ENCODE peak calls at places on chromosomes 2 and 18, in ten cellular contexts. L, H, V, O, A, X, Z, E, G and D are unnamed samples.

GRCh38 chr18:70260683-70261082 is 28.2 kb upstream of the SOCS6 start:
- DNase-seq in L (no peak), H (no peak), V (no peak), O (no peak), A (no peak), X (no peak), Z (no peak), E (no peak), G (peak; percentile 24), D (no peak)

GRCh38 chr2:163856941-163857340 is 121.1 kb upstream of the FIGN start:
- DNase-seq in L (peak; percentile 6), H (no peak), V (no peak), O (no peak), A (no peak), X (no peak), Z (peak; percentile 9), E (peak; percentile 12), G (no peak), D (no peak)

GRCh38 chr18:11665146-11665545 is 23.9 kb upstream of the GNAL start:
- DNase-seq in L (no peak), H (no peak), V (no peak), O (no peak), A (no peak), X (no peak), Z (no peak), E (no peak), G (no peak), D (no peak)

GRCh38 chr2:134782792-134783191 is 55.6 kb upstream of the ACMSD start:
- DNase-seq in L (no peak), H (no peak), V (peak; percentile 57), O (no peak), A (no peak), X (peak; percentile 31), Z (peak; percentile 38), E (no peak), G (no peak), D (peak; percentile 18)

GRCh38 chr2:38835015-38835601 is 40.6 kb downstream of the DHX57 start:
- DNase-seq in L (peak; percentile 71), H (peak; percentile 6), V (peak; percentile 5), O (no peak), A (no peak), X (peak; percentile 17), Z (peak; percentile 45), E (no peak), G (peak; percentile 14), D (no peak)

GRCh38 chr18:47775961-47776360 is 154.5 kb downstream of the SMAD2 start:
- DNase-seq in L (peak; percentile 21), H (no peak), V (no peak), O (no peak), A (no peak), X (peak; percentile 29), Z (peak; percentile 46), E (no peak), G (no peak), D (no peak)

GRCh38 chr18:48589797-48590519 is 51.1 kb downstream of the CTIF start:
- DNase-seq in L (no peak), H (no peak), V (no peak), O (peak; percentile 21), A (no peak), X (no peak), Z (peak; percentile 6), E (no peak), G (peak; percentile 69), D (no peak)

GRCh38 chr2:43139996-43140621 is 86.3 kb downstream of the ZFP36L2 start:
- DNase-seq in L (no peak), H (no peak), V (no peak), O (no peak), A (no peak), X (peak; percentile 55), Z (peak; percentile 25), E (no peak), G (no peak), D (no peak)

GRCh38 chr18:24656571-24656971 is 196.1 kb downstream of the HRH4 start:
- DNase-seq in L (peak; percentile 56), H (no peak), V (peak; percentile 76), O (no peak), A (no peak), X (no peak), Z (no peak), E (peak; percentile 60), G (no peak), D (peak; percentile 18)

GRCh38 chr2:168060956-168061750 is 186.2 kb downstream of the STK39 start:
- DNase-seq in L (peak; percentile 36), H (no peak), V (peak; percentile 5), O (no peak), A (no peak), X (no peak), Z (peak; percentile 66), E (peak; percentile 20), G (no peak), D (peak; percentile 22)

GRCh38 chr18:51778115-51778514 is 561.9 kb upstream of the DCC start:
- DNase-seq in L (no peak), H (no peak), V (no peak), O (no peak), A (no peak), X (no peak), Z (no peak), E (no peak), G (no peak), D (no peak)

GRCh38 chr2:71042287-71042686 is 26.2 kb upstream of the NAGK start:
- DNase-seq in L (no peak), H (no peak), V (no peak), O (no peak), A (no peak), X (no peak), Z (no peak), E (no peak), G (no peak), D (no peak)

GRCh38 chr18:9025104-9025838 is 77.2 kb upstream of the NDUFV2 start:
- DNase-seq in L (peak; percentile 97), H (no peak), V (peak; percentile 42), O (no peak), A (no peak), X (no peak), Z (peak; percentile 45), E (peak; percentile 69), G (no peak), D (peak; percentile 42)

GRCh38 chr2:184523732-184524131 is 74.6 kb upstream of the ZNF804A start:
- DNase-seq in L (no peak), H (no peak), V (no peak), O (no peak), A (no peak), X (no peak), Z (no peak), E (no peak), G (no peak), D (no peak)

GRCh38 chr18:15198116-15198389 is 450.1 kb downstream of the ANKRD30B start:
- DNase-seq in L (peak; percentile 1), H (no peak), V (no peak), O (no peak), A (no peak), X (no peak), Z (no peak), E (no peak), G (no peak), D (no peak)
- H3K4me3 ChIP-seq in L (peak overlapping the region; percentile 81), H (peak overlapping the region; percentile 30), V (no peak overlapping the region), O (no peak overlapping the region), A (no peak overlapping the region), X (no peak overlapping the region), Z (no peak overlapping the region), E (no peak overlapping the region), G (no peak overlapping the region), D (peak overlapping the region; percentile 22)

DNA sequence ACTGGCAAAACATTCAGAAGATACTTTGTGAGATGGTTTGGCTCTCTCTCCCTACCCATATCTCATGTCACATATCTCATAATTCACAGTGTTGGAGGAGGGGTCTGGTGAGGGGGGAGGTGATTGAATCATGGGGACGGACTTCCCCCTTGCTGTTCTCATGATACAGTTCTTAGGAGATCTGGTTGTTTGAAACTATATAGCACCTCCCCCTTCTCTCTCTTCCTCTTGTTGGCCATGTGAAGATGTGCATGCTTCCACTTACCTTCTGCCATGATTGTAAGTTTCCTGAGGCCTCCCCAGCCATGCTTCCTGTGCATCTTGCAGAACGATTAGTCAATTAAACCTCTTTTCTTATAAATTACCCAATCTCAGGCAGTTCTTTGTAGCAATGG is 61.1 kb downstream of the HK2 start:
- DNase-seq in L (no peak), H (no peak), V (no peak), O (no peak), A (no peak), X (no peak), Z (no peak), E (no peak), G (no peak), D (no peak)
- H3K4me3 ChIP-seq in L (no peak overlapping the region), H (no peak overlapping the region), V (no peak overlapping the region), O (no peak overlapping the region), A (no peak overlapping the region), X (no peak overlapping the region), Z (no peak overlapping the region), E (no peak overlapping the region), G (no peak overlapping the region), D (no peak overlapping the region)

GRCh38 chr2:128319457-128319772 is 747 bp upstream of the HS6ST1 start:
- DNase-seq in L (no peak), H (no peak), V (no peak), O (no peak), A (no peak), X (no peak), Z (no peak), E (no peak), G (no peak), D (no peak)
- H3K4me3 ChIP-seq in L (peak overlapping the region; percentile 82), H (peak overlapping the region; percentile 55), V (peak overlapping the region; percentile 58), O (no peak overlapping the region), A (peak overlapping the region; percentile 54), X (no peak overlapping the region), Z (peak overlapping the region; percentile 44), E (peak overlapping the region; percentile 63), G (peak overlapping the region; percentile 49), D (peak overlapping the region; percentile 65)

GRCh38 chr2:53257287-53257686 is 510.3 kb upstream of the CHAC2 start:
- DNase-seq in L (no peak), H (no peak), V (no peak), O (no peak), A (no peak), X (no peak), Z (no peak), E (no peak), G (no peak), D (no peak)
- H3K4me3 ChIP-seq in L (no peak overlapping the region), H (no peak overlapping the region), V (no peak overlapping the region), O (no peak overlapping the region), A (no peak overlapping the region), X (no peak overlapping the region), Z (no peak overlapping the region), E (no peak overlapping the region), G (no peak overlapping the region), D (no peak overlapping the region)